ENCODE peak calls at places on chromosomes 3 and 15, in eight cellular contexts. Q is transverse colon, B is fibroblast of mammary gland, S is thoracic aorta, X is AG09309, I is PC-3, E is endothelial cell, Y is HepG2. R is an unnamed sample.

GRCh38 chr3:80355144-80355543 is 587.3 kb upstream of the ROBO1 start:
- DNase-seq in B (no peak), Y (no peak), Q (no peak), E (no peak), S (no peak), X (no peak), I (no peak), R (no peak)

GRCh38 chr3:4580346-4581019 is 87.3 kb downstream of the ITPR1 start:
- DNase-seq in S (no peak), I (no peak), E (no peak), Y (no peak), B (no peak), Q (no peak), X (no peak), R (no peak)

GRCh38 chr3:152405915-152406802 is 137.4 kb downstream of the MBNL1 start:
- DNase-seq in S (no peak), I (peak), Q (no peak), Y (no peak), B (peak), E (no peak), X (peak), R (no peak)

GRCh38 chr15:83516935-83517334 is 69.8 kb downstream of the SH3GL3 start:
- DNase-seq in Q (no peak), B (peak), Y (no peak), X (no peak), E (no peak), I (peak), S (no peak), R (no peak)

GRCh38 chr3:13244695-13245449 is 171.6 kb upstream of the IQSEC1 start:
- DNase-seq in Q (no peak), Y (no peak), B (peak), E (no peak), I (peak), X (no peak), S (no peak), R (no peak)

GRCh38 chr3:138646527-138646926 is 38.0 kb downstream of the FAIM start:
- DNase-seq in B (no peak), I (no peak), Y (no peak), S (no peak), E (no peak), Q (no peak), X (no peak), R (no peak)

GRCh38 chr3:128383316-128384235 is 83.1 kb downstream of the DNAJB8 start:
- DNase-seq in Q (peak), B (peak), X (no peak), S (peak), Y (peak), I (peak), E (no peak), R (no peak)

GRCh38 chr3:16391936-16392536 is 121.5 kb downstream of the RFTN1 start:
- DNase-seq in E (no peak), S (no peak), I (no peak), X (no peak), Y (no peak), B (no peak), Q (no peak), R (no peak)

GRCh38 chr15:92832992-92833438 is 67.1 kb upstream of the CHD2 start:
- DNase-seq in I (no peak), Q (no peak), E (no peak), X (no peak), S (no peak), Y (no peak), B (no peak), R (no peak)

GRCh38 chr3:81554805-81555204 is 206.6 kb downstream of the GBE1 start:
- DNase-seq in S (no peak), X (no peak), I (no peak), E (peak), Q (no peak), Y (no peak), B (no peak), R (no peak)

GRCh38 chr3:128610671-128611070 is 39.9 kb downstream of the RPN1 start:
- DNase-seq in Y (no peak), S (no peak), I (no peak), Q (no peak), E (no peak), X (no peak), B (no peak), R (no peak)

GRCh38 chr3:181623924-181624694 is 87.6 kb upstream of the SOX2 start:
- DNase-seq in X (no peak), S (no peak), Q (no peak), B (peak), Y (no peak), I (peak), E (no peak), R (no peak)

GRCh38 chr15:58690703-58691102 is 58.8 kb downstream of the ADAM10 start:
- DNase-seq in B (no peak), E (no peak), Y (no peak), S (no peak), I (no peak), Q (no peak), X (no peak), R (no peak)

GRCh38 chr15:73518180-73518862 is 75.4 kb downstream of the REC114 start:
- DNase-seq in B (no peak), S (no peak), E (no peak), X (no peak), Q (no peak), I (no peak), Y (no peak), R (no peak)

GRCh38 chr3:144989756-144990155 is 1018.1 kb downstream of the DIPK2A start:
- DNase-seq in S (no peak), X (no peak), Y (no peak), B (peak), E (no peak), Q (no peak), I (peak), R (no peak)

GRCh38 chr15:78878356-78878755 is 5.7 kb downstream of the MORF4L1 start:
- DNase-seq in E (no peak), X (no peak), B (peak), Y (no peak), Q (no peak), I (no peak), S (no peak), R (no peak)

GRCh38 chr3:157530637-157531300 is 27.6 kb upstream of the VEPH1 start:
- DNase-seq in I (no peak), X (no peak), Q (no peak), S (no peak), E (no peak), B (peak), Y (no peak), R (no peak)

GRCh38 chr3:117706037-117706436 is 996.5 kb downstream of the TUSC7 start:
- DNase-seq in B (peak), I (no peak), Q (no peak), E (no peak), X (peak), Y (no peak), S (no peak), R (no peak)

GRCh38 chr3:100160516-100160915 is 46.2 kb upstream of the FILIP1L start:
- DNase-seq in B (no peak), Y (no peak), Q (no peak), X (no peak), E (no peak), I (no peak), S (no peak), R (no peak)

DNA sequence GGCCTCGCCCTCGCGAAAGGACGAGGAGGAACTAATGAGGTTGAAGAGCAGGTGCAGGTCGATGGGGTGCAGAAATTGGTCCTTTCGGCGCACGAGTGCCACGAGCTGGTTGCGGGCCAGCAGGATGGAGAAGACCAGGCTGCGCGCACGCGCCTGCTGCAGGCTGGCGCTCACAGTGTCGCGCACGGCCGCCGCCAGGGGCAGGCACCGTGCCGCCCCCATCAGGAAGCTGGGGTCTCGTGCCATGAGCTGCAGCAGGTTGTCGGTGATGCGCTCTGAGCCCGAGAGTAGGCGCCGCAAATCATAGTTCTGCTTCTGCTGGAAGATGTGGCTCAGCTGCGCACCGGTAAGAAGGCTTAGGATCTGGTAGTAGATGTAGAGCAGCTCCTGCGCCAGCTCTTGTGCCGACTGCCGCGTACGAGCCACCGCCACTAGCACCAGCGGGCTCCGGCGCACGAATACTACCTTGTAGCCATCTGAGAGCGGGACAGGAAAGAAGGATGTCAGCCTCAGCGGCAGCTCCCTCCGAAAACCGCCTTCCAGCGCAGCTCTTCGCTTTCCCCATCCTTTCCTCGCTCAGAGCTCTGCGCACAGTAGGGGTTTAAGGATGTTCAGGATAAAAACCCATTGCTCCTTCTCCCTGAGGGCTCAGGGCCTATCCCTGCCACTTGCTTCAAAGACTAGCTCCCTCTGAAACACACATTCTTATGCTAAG is 6.9 kb upstream of the MST1R start:
- DNase-seq in Q (no peak), S (no peak), E (no peak), Y (no peak), B (no peak), X (no peak), I (no peak), R (no peak)
- TF ChIP-seq CTCF in Q (no peak), S (no peak), E (no peak), Y (no peak), B (no peak), X (no peak), I (no peak), R (no peak)

GRCh38 chr3:179653106-179653776 is 401 bp downstream of the USP13 start:
- DNase-seq in Q (peak), S (peak), I (peak), X (peak), B (peak), E (peak), Y (peak), R (peak)
- TF ChIP-seq CTCF in Q (no peak), S (no peak), I (no peak), X (peak), B (no peak), E (no peak), Y (peak), R (peak)

DNA sequence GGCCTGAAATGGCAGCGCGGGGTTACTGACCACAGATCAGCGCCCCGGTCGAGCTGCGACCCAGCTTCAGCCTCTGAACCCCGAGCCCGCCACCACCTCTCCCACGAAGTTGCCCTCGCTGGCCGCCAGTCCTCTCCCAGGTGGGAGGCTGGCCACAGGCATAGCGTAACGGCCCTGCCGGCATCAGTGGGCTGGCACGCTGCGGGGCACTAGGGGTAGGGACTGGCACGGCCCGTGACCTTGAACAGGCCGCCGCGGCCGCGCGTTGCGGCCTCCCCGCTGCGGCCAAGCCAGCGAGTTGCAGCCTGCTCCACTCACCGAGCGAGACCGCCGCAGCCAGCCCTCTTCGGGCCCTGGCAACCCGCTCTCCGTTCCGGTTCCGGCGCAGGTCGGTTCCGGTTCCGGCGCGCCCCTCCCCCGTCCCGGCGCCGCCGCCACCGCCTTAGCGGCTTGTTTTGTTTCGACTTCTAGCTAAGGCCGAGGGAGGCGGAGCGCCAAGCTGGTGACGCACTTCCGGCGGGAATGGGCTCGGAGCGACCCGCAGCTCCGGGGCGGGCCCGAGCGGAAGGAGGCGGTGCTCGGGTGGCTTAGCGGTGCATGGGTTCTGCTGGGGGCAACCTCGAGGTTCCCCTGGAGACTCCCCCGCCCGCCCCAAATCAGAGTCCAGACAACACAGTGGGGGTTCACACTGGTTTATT is at the start of gene USP19:
- DNase-seq in E (peak), I (peak), B (peak), X (peak), S (peak), Q (peak), Y (peak), R (no peak)
- TF ChIP-seq CTCF in E (no peak), I (no peak), B (no peak), X (no peak), S (no peak), Q (peak), Y (peak), R (no peak)

GRCh38 chr15:88638626-88639372 is at the start of gene ISG20:
- DNase-seq in E (peak), Y (peak), B (peak), X (peak), Q (peak), I (peak), S (peak), R (peak)
- TF ChIP-seq CTCF in E (no peak), Y (peak), B (peak), X (peak), Q (peak), I (peak), S (peak), R (peak)

GRCh38 chr15:51286816-51287215 is 51.6 kb downstream of the CYP19A1 start:
- DNase-seq in S (no peak), Q (no peak), X (no peak), I (peak), Y (peak), E (no peak), B (no peak), R (no peak)
- TF ChIP-seq CTCF in S (no peak), Q (peak), X (no peak), I (peak), Y (peak), E (no peak), B (peak), R (no peak)

GRCh38 chr15:63979227-63979793 is 67.0 kb downstream of the DAPK2 start:
- DNase-seq in B (no peak), Y (no peak), X (no peak), Q (no peak), I (no peak), E (no peak), S (no peak), R (peak)
- TF ChIP-seq CTCF in B (no peak), Y (no peak), X (no peak), Q (no peak), I (no peak), E (no peak), S (no peak), R (no peak)

GRCh38 chr3:61662861-61663260 is 101.5 kb downstream of the PTPRG start:
- DNase-seq in Y (no peak), E (no peak), Q (no peak), X (no peak), S (no peak), I (no peak), B (no peak), R (no peak)
- TF ChIP-seq CTCF in Y (no peak), E (no peak), Q (no peak), X (no peak), S (no peak), I (no peak), B (no peak), R (no peak)

R was measured in chondrocyte.